ENCODE peak calls at places on chromosomes 5 and 9, in five cellular contexts. A is BJ; H is spleen; P is psoas muscle; B is CD4-positive, CD25-positive, alpha-beta regulatory T cell. U is an unnamed sample.

GRCh38 chr9:76658510-76659231 is 105.6 kb upstream of the PCA3 start:
- DNase-seq in B (peak), H (no peak), A (no peak), P (no peak), U (no peak)

GRCh38 chr9:110152704-110153374 is 55.1 kb downstream of the C9orf152 start:
- DNase-seq in H (no peak), A (no peak), P (no peak), B (peak), U (no peak)

GRCh38 chr5:169710675-169711074 is 73.6 kb downstream of the DOCK2 start:
- DNase-seq in H (no peak), B (no peak), P (no peak), A (no peak), U (no peak)

GRCh38 chr5:56827923-56828322 is 12.6 kb downstream of the MAP3K1 start:
- DNase-seq in A (no peak), P (no peak), B (no peak), H (no peak), U (no peak)

GRCh38 chr5:11050596-11051304 is 289.7 kb upstream of the DAP start:
- DNase-seq in H (no peak), A (no peak), B (no peak), P (no peak), U (no peak)

GRCh38 chr9:101376117-101376866 is 8.5 kb downstream of the BAAT start:
- DNase-seq in A (peak), H (no peak), P (no peak), B (no peak), U (no peak)

GRCh38 chr9:107363511-107364182 is 80.6 kb downstream of the RAD23B start:
- DNase-seq in B (no peak), A (peak), P (no peak), H (no peak), U (no peak)

GRCh38 chr5:148740966-148741742 is 85.3 kb upstream of the ADRB2 start:
- DNase-seq in A (peak), H (no peak), P (no peak), B (peak), U (no peak)

GRCh38 chr9:788777-789176 is 52.7 kb upstream of the DMRT1 start:
- DNase-seq in P (no peak), B (no peak), H (no peak), A (no peak), U (no peak)

GRCh38 chr5:61353293-61353692 is 21.2 kb downstream of the ZSWIM6 start:
- DNase-seq in A (no peak), P (no peak), B (no peak), H (no peak), U (no peak)

GRCh38 chr9:35918780-35919179 is 9.5 kb downstream of the SPAAR start:
- DNase-seq in P (no peak), H (no peak), A (no peak), B (no peak), U (no peak)

GRCh38 chr5:171454549-171454948 is 35.1 kb downstream of the FGF18 start:
- DNase-seq in B (no peak), A (no peak), P (no peak), H (no peak), U (no peak)

GRCh38 chr5:155631116-155631515 is 617.6 kb downstream of the KIF4B start:
- DNase-seq in A (no peak), H (no peak), B (no peak), P (no peak), U (no peak)

GRCh38 chr5:147479949-147480348 is 29.9 kb downstream of the DPYSL3 start:
- DNase-seq in H (no peak), B (no peak), A (no peak), P (no peak), U (no peak)

GRCh38 chr5:78964889-78965288 is 20.2 kb downstream of the ARSB start:
- DNase-seq in A (no peak), H (no peak), P (no peak), B (peak), U (no peak)

GRCh38 chr5:154993461-154993860 is 20.1 kb upstream of the KIF4B start:
- DNase-seq in P (no peak), H (no peak), A (no peak), B (no peak), U (no peak)

GRCh38 chr5:136054133-136054996 is 25.6 kb downstream of the TGFBI start:
- DNase-seq in A (no peak), H (peak), P (no peak), B (no peak), U (no peak)

GRCh38 chr5:150124111-150124557 is 31.5 kb downstream of the PDGFRB start:
- DNase-seq in H (peak), A (no peak), B (no peak), P (no peak), U (no peak)

GRCh38 chr9:70415041-70415440 is 584 bp upstream of the KLF9 start:
- DNase-seq in P (no peak), A (no peak), H (no peak), B (no peak), U (no peak)

GRCh38 chr5:147439253-147439652 is 70.6 kb downstream of the DPYSL3 start:
- DNase-seq in H (no peak), P (no peak), A (no peak), B (no peak), U (no peak)

GRCh38 chr9:122991370-122991830 is 42.1 kb upstream of the GPR21 start:
- DNase-seq in P (peak), B (peak), A (peak), H (no peak), U (no peak)

GRCh38 chr5:1542011-1542410 is 18.3 kb upstream of the LPCAT1 start:
- DNase-seq in P (no peak), B (no peak), A (no peak), H (no peak), U (peak)

GRCh38 chr5:135100431-135100830 is 66.4 kb upstream of the PITX1 start:
- DNase-seq in B (no peak), P (no peak), A (no peak), H (no peak), U (no peak)

GRCh38 chr9:108919517-108919916 is 14.4 kb downstream of the ELP1 start:
- DNase-seq in H (no peak), B (no peak), A (no peak), P (no peak), U (no peak)

GRCh38 chr9:12794024-12794799 is 19.4 kb downstream of the LURAP1L start:
- DNase-seq in P (no peak), A (no peak), B (no peak), H (no peak), U (no peak)

GRCh38 chr5:122849746-122850145 is 4.3 kb downstream of the SNX24 start:
- DNase-seq in P (no peak), H (no peak), A (no peak), B (no peak), U (no peak)

GRCh38 chr9:72304538-72304937 is 60.5 kb downstream of the ZFAND5 start:
- DNase-seq in B (no peak), H (no peak), P (no peak), A (no peak), U (no peak)

GRCh38 chr9:72309366-72310133 is 55.5 kb downstream of the ZFAND5 start:
- DNase-seq in P (no peak), H (no peak), A (no peak), B (no peak), U (no peak)

GRCh38 chr9:72306771-72307170 is 58.2 kb downstream of the ZFAND5 start:
- DNase-seq in H (no peak), P (no peak), A (no peak), B (no peak), U (no peak)

GRCh38 chr9:72300884-72301283 is 64.1 kb downstream of the ZFAND5 start:
- DNase-seq in P (no peak), B (peak), A (no peak), H (no peak), U (no peak)

GRCh38 chr9:72305102-72305546 is 59.9 kb downstream of the ZFAND5 start:
- DNase-seq in P (peak), B (peak), A (no peak), H (peak), U (peak)
- H3K4me3 ChIP-seq in P (peak), B (peak), A (no peak), H (peak), U (peak)

DNA sequence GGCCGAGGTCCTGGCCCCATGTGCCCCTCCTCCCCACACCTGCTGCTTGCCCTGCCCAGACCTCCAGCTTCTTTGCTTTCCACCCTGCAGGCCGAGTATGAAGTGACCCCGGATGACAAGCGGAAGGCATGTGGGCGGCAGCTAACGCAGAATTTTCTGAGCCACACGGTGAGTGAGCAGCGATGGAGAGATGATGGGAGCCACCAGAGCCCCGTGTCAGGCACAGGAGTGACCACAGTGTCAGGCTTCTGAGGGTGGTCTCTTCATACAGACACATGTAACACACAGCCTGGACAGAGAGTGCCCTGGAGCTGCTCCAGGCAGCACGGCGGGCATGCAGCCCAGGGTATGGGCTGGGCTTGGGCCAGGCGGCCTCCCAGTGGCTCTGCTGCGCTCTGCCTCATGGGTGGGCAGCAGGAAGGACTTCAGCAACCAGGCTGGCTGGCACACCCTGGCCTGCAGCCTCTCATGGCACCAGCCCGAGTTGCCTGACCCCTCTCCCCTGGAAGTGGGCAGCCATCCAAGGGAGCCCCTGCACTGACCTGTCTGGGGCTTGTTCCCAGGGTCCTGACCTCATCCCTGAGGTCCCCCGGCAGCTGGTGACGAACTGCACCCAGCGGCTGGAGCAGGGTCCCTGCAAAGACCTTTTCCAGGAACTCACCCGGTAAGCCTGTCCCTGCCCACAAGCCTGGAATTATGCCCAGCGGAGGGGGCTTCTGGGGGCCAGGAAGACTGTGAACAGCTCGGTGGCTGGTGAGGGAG is 5.8 kb downstream of the GRK6 start:
- DNase-seq in A (no peak), H (peak), B (no peak), P (no peak), U (no peak)
- H3K4me3 ChIP-seq in A (no peak), H (peak), B (peak), P (no peak), U (no peak)

GRCh38 chr5:40679998-40680681 is 425 bp downstream of the PTGER4 start:
- DNase-seq in A (no peak), B (no peak), H (peak), P (no peak), U (no peak)

GRCh38 chr5:40682431-40683017 is 2.8 kb downstream of the PTGER4 start:
- DNase-seq in H (no peak), B (peak), P (no peak), A (no peak), U (no peak)

GRCh38 chr5:40681351-40682311 is 1.9 kb downstream of the PTGER4 start:
- DNase-seq in P (peak), A (no peak), B (peak), H (peak), U (no peak)

GRCh38 chr5:40679071-40679997 is at the start of gene PTGER4:
- DNase-seq in H (peak), A (no peak), B (peak), P (peak), U (peak)

GRCh38 chr5:40680741-40681350 is 1.1 kb downstream of the PTGER4 start:
- DNase-seq in B (peak), H (peak), A (no peak), P (peak), U (no peak)
- H3K4me3 ChIP-seq in B (peak), H (peak), A (peak), P (peak), U (peak)

GRCh38 chr5:111233050-111233370 is 8.8 kb downstream of the CAMK4 start:
- DNase-seq in P (no peak), B (peak), A (no peak), H (no peak), U (no peak)

GRCh38 chr5:111234125-111234524 is 9.9 kb downstream of the CAMK4 start:
- DNase-seq in H (no peak), P (no peak), B (peak), A (no peak), U (no peak)

GRCh38 chr5:111231053-111231586 is 6.9 kb downstream of the CAMK4 start:
- DNase-seq in A (no peak), P (no peak), B (no peak), H (no peak), U (no peak)

GRCh38 chr5:111229871-111230812 is 6.0 kb downstream of the CAMK4 start:
- DNase-seq in B (peak), P (no peak), A (no peak), H (no peak), U (no peak)

GRCh38 chr5:111232311-111233049 is 8.3 kb downstream of the CAMK4 start:
- DNase-seq in H (no peak), P (no peak), B (no peak), A (no peak), U (no peak)
- H3K4me3 ChIP-seq in H (no peak), P (no peak), B (peak), A (no peak), U (no peak)

GRCh38 chr9:95030344-95030743 is 287.2 kb downstream of the FANCC start:
- DNase-seq in P (no peak), H (no peak), B (no peak), A (no peak), U (no peak)

GRCh38 chr9:95032580-95033298 is 284.8 kb downstream of the FANCC start:
- DNase-seq in A (no peak), H (no peak), B (no peak), P (no peak), U (no peak)

GRCh38 chr9:95031711-95032461 is 285.6 kb downstream of the FANCC start:
- DNase-seq in A (no peak), P (no peak), B (no peak), H (no peak), U (no peak)

GRCh38 chr9:95029720-95030119 is 287.8 kb downstream of the FANCC start:
- DNase-seq in H (no peak), A (no peak), P (no peak), B (no peak), U (no peak)

DNA sequence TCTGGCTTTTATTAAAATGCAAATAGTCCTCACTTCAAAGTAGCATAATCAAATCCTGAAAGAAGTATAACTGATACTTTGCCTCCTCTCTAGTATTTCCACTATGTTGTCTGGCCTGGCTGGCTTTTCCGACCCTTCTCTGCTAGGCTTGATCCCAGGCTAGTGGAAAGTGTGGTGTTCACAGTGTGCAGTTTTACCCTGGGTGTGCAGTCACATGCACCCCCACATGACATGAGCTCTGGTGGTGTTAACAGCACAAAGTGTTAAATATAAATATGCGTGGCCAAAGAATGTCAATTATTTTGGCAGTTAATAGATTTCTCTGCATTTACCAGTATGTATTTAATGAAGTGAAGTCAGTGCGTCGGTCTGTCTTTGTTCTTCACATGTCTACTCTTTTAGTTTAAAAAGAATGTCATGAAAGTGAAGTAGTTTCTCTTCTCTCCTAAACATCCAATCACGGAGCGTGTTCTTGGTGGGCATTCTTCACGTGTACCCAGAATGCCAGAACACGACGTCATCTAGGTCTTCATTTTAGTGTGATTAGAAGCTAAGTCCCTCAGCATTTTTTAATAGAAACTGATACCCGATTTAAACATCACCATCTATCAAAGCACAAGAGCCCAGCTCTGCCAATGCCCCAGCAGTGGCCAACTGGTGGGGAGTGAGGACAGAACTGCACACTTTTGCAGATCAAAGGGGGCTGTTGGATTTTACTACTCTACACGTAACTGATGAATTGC is 286.4 kb downstream of the FANCC start:
- DNase-seq in B (no peak), P (no peak), A (no peak), H (no peak), U (no peak)
- H3K4me3 ChIP-seq in B (no peak), P (no peak), A (no peak), H (no peak), U (no peak)

DNA sequence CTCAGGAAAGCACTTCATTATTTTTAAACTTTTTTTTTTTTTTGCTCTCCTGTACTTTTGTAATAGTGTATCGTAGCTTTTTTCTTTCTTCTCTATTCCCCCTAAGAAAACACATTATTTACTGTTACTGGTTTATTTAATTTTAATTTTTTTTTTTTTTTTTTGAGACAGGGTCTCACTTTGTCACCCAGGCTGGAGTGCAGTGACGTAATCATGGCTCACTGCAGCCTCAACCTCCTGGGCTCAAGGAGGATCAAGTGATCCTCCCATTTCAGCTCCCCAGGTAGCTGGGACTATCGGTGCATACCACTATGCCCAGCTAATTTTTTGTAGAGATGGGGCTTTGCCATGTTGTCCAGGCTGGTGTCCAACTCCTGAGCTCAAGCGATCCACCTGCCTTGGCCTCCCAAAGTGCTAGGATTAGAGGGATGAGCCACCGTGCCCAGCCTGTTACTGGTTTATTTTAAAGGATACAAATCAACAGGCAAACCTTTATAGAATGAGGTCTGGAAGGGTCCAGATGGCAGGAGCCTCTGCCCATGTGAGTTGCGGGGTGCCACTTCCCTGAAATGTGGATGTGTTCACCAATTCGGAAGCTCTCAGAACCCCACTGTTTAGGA is 49.0 kb upstream of the TNFSF15 start:
- DNase-seq in H (no peak), A (no peak), P (no peak), B (no peak), U (no peak)
- H3K4me3 ChIP-seq in H (no peak), A (no peak), P (no peak), B (no peak), U (no peak)